ENCODE peak calls at places on chromosomes 6 and 20, in seven cellular contexts. S is CD8-positive, alpha-beta T cell; A is ovary; N is naive thymus-derived CD8-positive, alpha-beta T cell; C is heart right ventricle; V is cardiac muscle cell; L is ACHN. K is an unnamed sample.

GRCh38 chr6:112503210-112503609 is 156.1 kb downstream of the RFPL4B start:
- DNase-seq in C (no peak), N (no peak), V (no peak), L (no peak), S (no peak), A (no peak), K (no peak)

GRCh38 chr20:62979876-62980373 is 26.8 kb downstream of the BHLHE23 start:
- DNase-seq in V (no peak), N (no peak), A (no peak), C (no peak), S (no peak), L (no peak), K (no peak)

GRCh38 chr20:62918830-62919229 is 7.5 kb downstream of the DIDO1 start:
- DNase-seq in N (peak), A (no peak), S (peak), C (no peak), L (no peak), V (no peak), K (no peak)

GRCh38 chr6:24991748-24992467 is 56.1 kb upstream of the RIPOR2 start:
- DNase-seq in A (no peak), C (peak), V (peak), N (peak), S (peak), L (peak), K (peak)

GRCh38 chr20:47696856-47697255 is 88.4 kb downstream of the SULF2 start:
- DNase-seq in V (no peak), N (no peak), S (no peak), L (no peak), C (no peak), A (no peak), K (no peak)

GRCh38 chr6:127435717-127436220 is 23.4 kb downstream of the KIAA0408 start:
- DNase-seq in A (no peak), C (no peak), S (no peak), L (no peak), V (no peak), N (no peak), K (no peak)

GRCh38 chr6:11537229-11538048 is at the start of gene TMEM170B:
- DNase-seq in L (peak), N (peak), V (peak), C (peak), A (peak), S (peak), K (no peak)

GRCh38 chr6:170132011-170132521 is 158.8 kb downstream of the DLL1 start:
- DNase-seq in S (no peak), L (no peak), A (no peak), N (no peak), C (no peak), V (no peak), K (no peak)

GRCh38 chr6:52562915-52563314 is 13.9 kb downstream of the TRAM2 start:
- DNase-seq in N (no peak), A (no peak), V (no peak), C (no peak), L (no peak), S (no peak), K (no peak)

GRCh38 chr6:118641042-118641441 is 10.3 kb downstream of the CEP85L start:
- DNase-seq in V (no peak), S (no peak), L (no peak), N (no peak), A (no peak), C (no peak), K (no peak)

GRCh38 chr20:9543214-9543613 is 28.8 kb downstream of the LAMP5 start:
- DNase-seq in V (no peak), A (no peak), C (no peak), N (no peak), L (no peak), S (no peak), K (no peak)

GRCh38 chr20:60500038-60500701 is 541.9 kb downstream of the CDH26 start:
- DNase-seq in N (no peak), C (no peak), L (no peak), V (no peak), A (no peak), S (no peak), K (no peak)

GRCh38 chr6:30814137-30815084 is 69.9 kb upstream of the DDR1 start:
- DNase-seq in A (no peak), S (no peak), V (no peak), C (no peak), N (no peak), L (peak), K (no peak)

GRCh38 chr20:22333885-22334545 is 250.4 kb downstream of the FOXA2 start:
- DNase-seq in S (peak), N (peak), A (peak), V (peak), L (peak), C (peak), K (no peak)

GRCh38 chr6:79249136-79249535 is 14.7 kb upstream of the HMGN3 start:
- DNase-seq in L (no peak), A (no peak), V (no peak), S (no peak), C (no peak), N (no peak), K (no peak)

GRCh38 chr6:161631676-161632194 is 357.9 kb upstream of the AGPAT4 start:
- DNase-seq in A (no peak), V (no peak), S (no peak), N (no peak), C (no peak), L (no peak), K (no peak)

GRCh38 chr20:8740265-8740664 is 328.6 kb upstream of the PLCB4 start:
- DNase-seq in S (no peak), C (no peak), A (no peak), V (no peak), N (no peak), L (no peak), K (no peak)

GRCh38 chr6:113457156-113457555 is 400.0 kb upstream of the MARCKS start:
- DNase-seq in C (no peak), V (no peak), L (no peak), A (no peak), S (no peak), N (no peak), K (no peak)

GRCh38 chr6:45710304-45710821 is 305.3 kb downstream of the CLIC5 start:
- DNase-seq in A (no peak), V (no peak), S (no peak), N (no peak), C (no peak), L (no peak), K (no peak)

GRCh38 chr6:1527098-1527497 is 82.6 kb upstream of the FOXC1 start:
- DNase-seq in N (no peak), V (peak), S (peak), L (no peak), A (peak), C (peak), K (no peak)

GRCh38 chr6:14619419-14619781 is 501.8 kb downstream of the CD83 start:
- DNase-seq in S (no peak), L (no peak), C (peak), N (no peak), V (peak), A (peak), K (no peak)

GRCh38 chr6:111411978-111412574 is 70.9 kb downstream of the REV3L start:
- DNase-seq in C (no peak), N (no peak), L (no peak), V (no peak), A (no peak), S (no peak), K (no peak)

GRCh38 chr20:58740356-58741308 is 48.0 kb downstream of the NPEPL1 start:
- DNase-seq in V (no peak), N (no peak), C (no peak), S (no peak), L (no peak), A (no peak), K (no peak)

GRCh38 chr6:75842191-75842590 is 93.2 kb downstream of the MYO6 start:
- DNase-seq in N (no peak), V (no peak), C (no peak), S (no peak), A (no peak), L (no peak), K (no peak)

GRCh38 chr6:168609914-168610490 is 169.0 kb downstream of the SMOC2 start:
- DNase-seq in N (no peak), L (no peak), A (no peak), S (no peak), C (no peak), V (no peak), K (no peak)

GRCh38 chr6:132063738-132064137 is 112.6 kb upstream of the CCN2 start:
- DNase-seq in S (no peak), L (no peak), C (no peak), N (no peak), A (no peak), V (no peak), K (no peak)

GRCh38 chr6:27388293-27389197 is at the start of gene ZNF391:
- DNase-seq in S (peak), L (peak), V (peak), A (peak), C (peak), N (peak), K (peak)

GRCh38 chr20:49685809-49686208 is 27.9 kb downstream of the B4GALT5 start:
- DNase-seq in N (no peak), S (no peak), A (no peak), L (peak), C (no peak), V (no peak), K (no peak)

GRCh38 chr6:160455484-160456213 is 107.5 kb downstream of the SLC22A3 start:
- DNase-seq in C (peak), S (peak), V (peak), L (peak), N (peak), A (peak), K (peak)

GRCh38 chr6:166955121-166955864 is 1.1 kb downstream of the RNASET2 start:
- DNase-seq in V (peak), C (no peak), L (no peak), S (peak), A (peak), N (peak), K (no peak)

GRCh38 chr6:43911625-43912577 is 141.9 kb downstream of the VEGFA start:
- DNase-seq in V (no peak), S (no peak), N (no peak), C (no peak), L (no peak), A (no peak), K (no peak)

GRCh38 chr6:148307400-148307799 is 35.2 kb upstream of the SASH1 start:
- DNase-seq in C (no peak), A (no peak), L (no peak), S (no peak), V (no peak), N (no peak), K (no peak)

GRCh38 chr6:139027620-139028182 is 844 bp upstream of the ABRACL start:
- DNase-seq in A (no peak), L (peak), V (no peak), S (no peak), C (no peak), N (no peak), K (no peak)

GRCh38 chr6:33974471-33974870 is 170.7 kb upstream of the MLN start:
- DNase-seq in A (no peak), C (no peak), N (no peak), S (no peak), V (no peak), L (no peak), K (no peak)